ENCODE peak calls at places on chromosomes 2 and 18, in ten cellular contexts. A, H, V, S, T, C, L, G, N and Q are unnamed samples.

GRCh38 chr2:119290859-119291587 is 67.4 kb downstream of the STEAP3 start:
- DNase-seq in A (peak; percentile 85), H (peak; percentile 12), V (peak; percentile 79), S (peak; percentile 86), T (peak; percentile 84), C (peak; percentile 75), L (peak; percentile 75), G (peak; percentile 79), N (peak; percentile 76), Q (peak; percentile 32)

GRCh38 chr2:216596986-216597509 is 36.2 kb upstream of the IGFBP2 start:
- DNase-seq in A (no peak), H (peak; percentile 16), V (no peak), S (no peak), T (no peak), C (no peak), L (peak; percentile 90), G (no peak), N (no peak), Q (no peak)

GRCh38 chr2:47056875-47057731 is 98.0 kb downstream of the STPG4 start:
- DNase-seq in A (no peak), H (no peak), V (no peak), S (peak; percentile 66), T (peak; percentile 47), C (no peak), L (peak; percentile 31), G (no peak), N (no peak), Q (no peak)

GRCh38 chr18:47263828-47264314 is 12.4 kb upstream of the SKOR2 start:
- DNase-seq in A (no peak), H (no peak), V (no peak), S (no peak), T (no peak), C (no peak), L (no peak), G (no peak), N (no peak), Q (no peak)

GRCh38 chr2:567865-568638 is 109.2 kb downstream of the TMEM18 start:
- DNase-seq in A (no peak), H (peak; percentile 32), V (no peak), S (no peak), T (no peak), C (no peak), L (peak; percentile 4), G (no peak), N (no peak), Q (no peak)

GRCh38 chr18:73144030-73144429 is 276.2 kb upstream of the NETO1 start:
- DNase-seq in A (no peak), H (no peak), V (no peak), S (no peak), T (no peak), C (no peak), L (no peak), G (no peak), N (no peak), Q (no peak)

GRCh38 chr2:94979406-94980375 is 45.8 kb upstream of the MAL start:
- DNase-seq in A (no peak), H (no peak), V (no peak), S (no peak), T (no peak), C (no peak), L (no peak), G (no peak), N (no peak), Q (no peak)

GRCh38 chr2:79855264-79856006 is 342.6 kb downstream of the CTNNA2 start:
- DNase-seq in A (no peak), H (no peak), V (no peak), S (no peak), T (no peak), C (no peak), L (peak; percentile 12), G (no peak), N (peak; percentile 40), Q (no peak)

GRCh38 chr18:32956591-32957310 is 183.9 kb upstream of the KLHL14 start:
- DNase-seq in A (no peak), H (peak; percentile 5), V (no peak), S (no peak), T (no peak), C (no peak), L (no peak), G (no peak), N (no peak), Q (no peak)

GRCh38 chr18:49250819-49251388 is 209.5 kb downstream of the DYM start:
- DNase-seq in A (no peak), H (no peak), V (no peak), S (no peak), T (no peak), C (no peak), L (peak; percentile 60), G (no peak), N (no peak), Q (no peak)

GRCh38 chr2:72539145-72539552 is 286.7 kb downstream of the EXOC6B start:
- DNase-seq in A (no peak), H (peak; percentile 84), V (no peak), S (no peak), T (no peak), C (no peak), L (no peak), G (no peak), N (no peak), Q (no peak)

DNA sequence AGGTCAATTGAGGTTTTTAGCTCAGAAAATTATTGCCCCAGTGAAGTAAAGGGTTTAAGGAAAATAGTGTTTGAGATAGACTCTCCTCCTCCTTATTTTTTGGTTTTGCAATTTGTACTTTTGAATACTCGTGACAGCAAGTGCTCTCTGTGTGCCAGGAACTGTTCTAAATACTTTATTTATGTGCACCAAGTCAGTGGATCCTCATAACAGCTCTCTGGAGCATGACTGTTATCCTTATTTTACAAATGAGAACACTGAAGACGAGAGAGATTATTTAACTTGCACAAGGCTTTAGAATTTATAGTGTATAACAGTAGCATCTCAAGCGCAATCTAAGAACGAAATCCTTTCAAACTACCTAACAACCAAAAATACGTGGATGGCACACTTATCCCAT is 24.7 kb downstream of the BABAM2 start:
- DNase-seq in A (no peak), H (no peak), V (no peak), S (no peak), T (no peak), C (no peak), L (no peak), G (no peak), N (no peak), Q (no peak)
- H3K4me3 ChIP-seq in A (no peak overlapping the region), H (no peak overlapping the region), V (no peak overlapping the region), S (no peak overlapping the region), T (no peak overlapping the region), C (no peak overlapping the region), L (no peak overlapping the region), G (no peak overlapping the region), N (no peak overlapping the region), Q (no peak overlapping the region)

DNA sequence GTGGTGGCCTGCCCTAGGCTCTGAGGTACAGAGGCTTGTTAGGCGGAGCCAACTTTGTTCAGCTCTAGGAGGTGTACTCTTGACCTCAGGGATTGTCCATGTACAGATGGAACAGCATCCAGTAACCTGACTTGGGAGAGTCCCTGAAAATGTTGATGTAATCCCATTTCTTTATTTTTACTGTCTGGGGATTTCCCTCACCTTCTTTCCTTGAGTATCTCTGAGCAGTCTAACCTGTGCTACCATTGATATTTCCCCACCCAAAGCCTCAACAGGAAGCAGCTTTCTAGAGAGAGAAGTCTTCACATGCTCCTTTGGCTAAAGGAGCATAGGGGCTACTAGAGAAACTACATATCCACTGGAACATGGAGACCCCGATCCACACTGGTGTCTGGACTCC is 10.4 kb downstream of the IL36A start:
- DNase-seq in A (no peak), H (peak; percentile 43), V (no peak), S (no peak), T (no peak), C (no peak), L (no peak), G (no peak), N (no peak), Q (no peak)
- H3K27me3 ChIP-seq in A (no peaks in the 10 kb centered on the region), H (no peaks in the 10 kb centered on the region), V (no peaks in the 10 kb centered on the region), S (peaks cover 5% of the 10 kb centered on the region), T (no peaks in the 10 kb centered on the region), C (no peaks in the 10 kb centered on the region), L (peaks cover 25% of the 10 kb centered on the region), G (no peaks in the 10 kb centered on the region), N (peaks cover 21% of the 10 kb centered on the region), Q (no peaks in the 10 kb centered on the region)

GRCh38 chr2:109055435-109055834 is 66.4 kb upstream of the EDAR start:
- DNase-seq in A (no peak), H (no peak), V (no peak), S (no peak), T (no peak), C (no peak), L (no peak), G (no peak), N (no peak), Q (no peak)

GRCh38 chr2:109054865-109055264 is 65.8 kb upstream of the EDAR start:
- DNase-seq in A (no peak), H (peak; percentile 79), V (no peak), S (no peak), T (no peak), C (no peak), L (no peak), G (no peak), N (no peak), Q (no peak)

GRCh38 chr2:109049022-109049421 is 60.0 kb upstream of the EDAR start:
- DNase-seq in A (no peak), H (no peak), V (no peak), S (no peak), T (no peak), C (no peak), L (no peak), G (no peak), N (no peak), Q (no peak)

GRCh38 chr2:109053716-109054115 is 64.7 kb upstream of the EDAR start:
- DNase-seq in A (no peak), H (no peak), V (no peak), S (no peak), T (no peak), C (no peak), L (no peak), G (no peak), N (no peak), Q (no peak)

DNA sequence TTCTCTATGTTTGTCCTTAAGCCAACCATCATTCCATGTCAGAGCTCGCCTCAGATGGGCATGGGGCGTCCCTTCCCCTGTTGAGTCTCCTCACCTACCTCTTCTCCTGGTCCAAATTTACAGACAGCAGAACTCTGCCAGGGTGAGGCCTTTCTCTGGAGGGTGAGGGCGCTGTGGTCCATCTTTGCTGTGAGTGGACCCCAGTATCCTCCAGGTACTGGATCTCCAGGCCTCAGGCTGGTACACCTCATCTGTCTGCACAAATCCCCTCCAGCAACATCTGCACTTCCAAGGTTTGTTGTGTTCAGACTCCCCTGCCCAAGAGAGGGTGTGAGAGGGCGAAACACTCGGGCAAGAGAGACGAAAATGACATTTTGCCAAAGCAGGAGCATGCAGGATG is 63.9 kb upstream of the EDAR start:
- DNase-seq in A (no peak), H (no peak), V (no peak), S (no peak), T (no peak), C (no peak), L (no peak), G (no peak), N (no peak), Q (no peak)
- TF ChIP-seq CTCF in A (no peak), H (no peak), V (no peak), S (no peak), T (no peak), C (no peak), L (no peak), G (no peak), N (no peak), Q (no peak)

DNA sequence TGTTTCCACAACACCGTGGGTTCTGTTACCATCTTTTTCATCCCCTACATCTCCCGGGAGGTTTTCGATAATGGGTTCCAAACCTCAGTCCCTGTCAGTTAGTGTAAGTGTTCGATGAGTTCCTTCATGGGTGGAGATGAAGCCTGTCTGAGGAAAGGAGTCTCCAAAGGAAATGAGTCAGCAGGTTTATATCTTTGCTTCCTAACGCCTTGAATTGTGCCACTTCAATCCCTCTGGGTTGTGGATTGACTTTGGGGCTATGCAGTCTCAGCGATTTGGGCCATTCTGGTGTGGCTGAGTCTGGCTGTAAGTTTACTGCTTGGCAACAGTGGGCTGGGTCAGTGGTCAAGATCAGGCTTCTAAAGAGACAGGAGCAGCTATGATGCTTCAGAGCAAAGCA is 1.2 kb downstream of the SERPINB5 start:
- DNase-seq in A (no peak), H (peak; percentile 60), V (no peak), S (no peak), T (no peak), C (no peak), L (peak; percentile 63), G (no peak), N (no peak), Q (no peak)
- H3K4me3 ChIP-seq in A (peak overlapping the region; percentile 67), H (peak overlapping the region; percentile 98), V (no peak overlapping the region), S (no peak overlapping the region), T (no peak overlapping the region), C (peak overlapping the region; percentile 64), L (no peak overlapping the region), G (no peak overlapping the region), N (no peak overlapping the region), Q (no peak overlapping the region)